ENCODE peak calls at places on chromosome 2, in ten cellular contexts. A is HCT116, T is HepG2, X is endothelial cell of umbilical vein, H is spleen, E is body of pancreas, N is GM12878, I is adrenal gland, G is IMR-90, R is ovary. U is an unnamed sample. For H3K4me1 and H3K27me3, the result is how much of the 10 kb centered on the place peaks cover.

GRCh38 chr2:68709421-68709911 is 25.1 kb upstream of the ARHGAP25 start:
- DNase-seq in I (no peak), G (peak), R (no peak), X (peak), E (no peak), T (peak), A (peak), H (no peak), N (no peak), U (no peak)

GRCh38 chr2:28681216-28681981 is 70.2 kb upstream of the PPP1CB start:
- DNase-seq in X (peak), I (no peak), R (no peak), E (peak), G (peak), T (no peak), H (no peak), N (peak), A (no peak), U (peak)

GRCh38 chr2:138846216-138846821 is 66.1 kb upstream of the NXPH2 start:
- DNase-seq in N (no peak), X (peak), G (peak), R (no peak), E (no peak), I (no peak), A (peak), H (no peak), T (peak), U (no peak)

GRCh38 chr2:239588451-239589269 is 187.8 kb upstream of the HDAC4 start:
- DNase-seq in T (no peak), E (no peak), N (no peak), I (no peak), A (no peak), H (peak), G (no peak), X (no peak), R (peak), U (no peak)

GRCh38 chr2:86512034-86512433 is 51.2 kb downstream of the CHMP3 start:
- DNase-seq in I (no peak), X (no peak), A (no peak), H (no peak), T (no peak), N (no peak), E (no peak), G (no peak), R (no peak), U (no peak)

GRCh38 chr2:8544168-8544785 is 137.6 kb upstream of the ID2 start:
- DNase-seq in R (no peak), N (no peak), X (no peak), H (no peak), T (no peak), A (no peak), E (no peak), G (no peak), I (no peak), U (no peak)

GRCh38 chr2:84927275-84927627 is 21.8 kb downstream of the TMSB10 start:
- DNase-seq in N (no peak), T (no peak), G (no peak), X (no peak), A (no peak), H (no peak), I (no peak), E (no peak), R (no peak), U (no peak)

GRCh38 chr2:96452054-96452453 is 53.1 kb downstream of the NEURL3 start:
- DNase-seq in G (no peak), X (no peak), H (no peak), N (no peak), I (no peak), R (no peak), A (no peak), E (no peak), T (no peak), U (no peak)

GRCh38 chr2:205903549-205904129 is 182.3 kb downstream of the INO80D start:
- DNase-seq in G (no peak), T (peak), N (no peak), I (peak), A (peak), H (no peak), R (no peak), E (peak), X (peak), U (no peak)

GRCh38 chr2:240593703-240594451 is 7.3 kb downstream of the CAPN10 start:
- DNase-seq in X (no peak), I (peak), E (no peak), G (no peak), N (no peak), H (peak), A (no peak), R (peak), T (no peak), U (peak)

GRCh38 chr2:183532514-183532913 is 408.3 kb downstream of the NUP35 start:
- DNase-seq in H (no peak), A (no peak), X (no peak), I (no peak), G (no peak), N (no peak), R (no peak), T (no peak), E (no peak), U (no peak)

GRCh38 chr2:234286118-234286598 is 210.7 kb downstream of the ARL4C start:
- DNase-seq in E (no peak), G (peak), T (no peak), A (no peak), H (no peak), X (peak), I (peak), R (no peak), N (no peak), U (no peak)

GRCh38 chr2:107255744-107256143 is 369.8 kb upstream of the ST6GAL2 start:
- DNase-seq in X (no peak), G (no peak), T (no peak), R (no peak), A (no peak), E (no peak), H (no peak), N (no peak), I (no peak), U (no peak)

GRCh38 chr2:28956890-28957289 is 24.2 kb upstream of the TOGARAM2 start:
- DNase-seq in G (no peak), I (no peak), N (no peak), H (no peak), X (no peak), A (peak), R (no peak), E (no peak), T (no peak), U (no peak)

GRCh38 chr2:238473014-238473413 is 46.3 kb downstream of the ASB1 start:
- DNase-seq in N (no peak), H (no peak), G (no peak), E (no peak), X (no peak), T (no peak), A (no peak), I (no peak), R (no peak), U (no peak)

GRCh38 chr2:193332938-193333337 is 1138.2 kb upstream of the TMEFF2 start:
- DNase-seq in H (no peak), R (no peak), N (no peak), I (no peak), E (no peak), X (no peak), A (no peak), T (no peak), G (no peak), U (no peak)

GRCh38 chr2:75476778-75477177 is 84.0 kb downstream of the EVA1A start:
- DNase-seq in X (no peak), R (no peak), G (peak), N (no peak), A (no peak), I (no peak), T (no peak), E (no peak), H (no peak), U (no peak)

GRCh38 chr2:71612581-71613520 is 159.5 kb downstream of the DYSF start:
- DNase-seq in E (peak), X (no peak), T (no peak), G (no peak), R (no peak), I (peak), A (no peak), H (no peak), N (no peak), U (peak)

GRCh38 chr2:237711458-237712150 is 84.2 kb downstream of the LRRFIP1 start:
- DNase-seq in A (no peak), X (no peak), H (no peak), R (no peak), N (no peak), G (no peak), I (no peak), E (no peak), T (no peak), U (peak)

GRCh38 chr2:37287966-37288365 is 36.7 kb downstream of the PRKD3 start:
- DNase-seq in R (no peak), A (no peak), N (peak), T (peak), G (no peak), I (no peak), H (no peak), X (no peak), E (no peak), U (no peak)

GRCh38 chr2:46747297-46747818 is 168.2 kb downstream of the MCFD2 start:
- DNase-seq in G (peak), E (no peak), I (no peak), N (peak), A (no peak), H (no peak), X (peak), R (no peak), T (peak), U (no peak)

GRCh38 chr2:46751897-46752296 is 163.7 kb downstream of the MCFD2 start:
- DNase-seq in A (no peak), N (no peak), I (no peak), T (no peak), R (no peak), H (no peak), G (no peak), E (no peak), X (no peak), U (no peak)

GRCh38 chr2:46748121-46748520 is 167.5 kb downstream of the MCFD2 start:
- DNase-seq in H (no peak), I (no peak), T (no peak), X (no peak), R (no peak), G (peak), N (no peak), E (no peak), A (no peak), U (no peak)

GRCh38 chr2:46749042-46749461 is 166.6 kb downstream of the MCFD2 start:
- DNase-seq in N (no peak), X (peak), I (no peak), A (no peak), H (no peak), E (peak), T (peak), G (peak), R (no peak), U (no peak)
- H3K4me1 ChIP-seq in N (under half), X (under half), I (half or more), A (under half), H (under half), E (under half), T (half or more), G (under half), R (under half), U (under half)

GRCh38 chr2:236174608-236175001 is 6.4 kb upstream of the GBX2 start:
- DNase-seq in H (no peak), R (no peak), T (no peak), I (no peak), A (no peak), X (no peak), E (no peak), N (no peak), G (no peak), U (no peak)
- H3K27me3 ChIP-seq in H (under half), R (under half), T (half or more), I (half or more), A (under half), X (under half), E (half or more), N (under half), G (half or more), U (under half)

GRCh38 chr2:207161724-207162123 is 4.0 kb downstream of the KLF7 start:
- DNase-seq in X (peak), G (peak), N (no peak), H (no peak), E (no peak), R (no peak), T (no peak), A (no peak), I (no peak), U (no peak)

GRCh38 chr2:207163815-207164747 is 1.7 kb downstream of the KLF7 start:
- DNase-seq in X (peak), G (peak), N (no peak), A (no peak), R (peak), H (peak), I (peak), E (peak), T (peak), U (peak)

GRCh38 chr2:207161247-207161646 is 4.5 kb downstream of the KLF7 start:
- DNase-seq in E (no peak), A (no peak), H (no peak), X (no peak), G (no peak), N (no peak), I (no peak), R (no peak), T (no peak), U (no peak)

GRCh38 chr2:207162319-207162718 is 3.4 kb downstream of the KLF7 start:
- DNase-seq in E (no peak), N (no peak), R (no peak), T (no peak), G (no peak), H (no peak), A (no peak), X (peak), I (no peak), U (no peak)

DNA sequence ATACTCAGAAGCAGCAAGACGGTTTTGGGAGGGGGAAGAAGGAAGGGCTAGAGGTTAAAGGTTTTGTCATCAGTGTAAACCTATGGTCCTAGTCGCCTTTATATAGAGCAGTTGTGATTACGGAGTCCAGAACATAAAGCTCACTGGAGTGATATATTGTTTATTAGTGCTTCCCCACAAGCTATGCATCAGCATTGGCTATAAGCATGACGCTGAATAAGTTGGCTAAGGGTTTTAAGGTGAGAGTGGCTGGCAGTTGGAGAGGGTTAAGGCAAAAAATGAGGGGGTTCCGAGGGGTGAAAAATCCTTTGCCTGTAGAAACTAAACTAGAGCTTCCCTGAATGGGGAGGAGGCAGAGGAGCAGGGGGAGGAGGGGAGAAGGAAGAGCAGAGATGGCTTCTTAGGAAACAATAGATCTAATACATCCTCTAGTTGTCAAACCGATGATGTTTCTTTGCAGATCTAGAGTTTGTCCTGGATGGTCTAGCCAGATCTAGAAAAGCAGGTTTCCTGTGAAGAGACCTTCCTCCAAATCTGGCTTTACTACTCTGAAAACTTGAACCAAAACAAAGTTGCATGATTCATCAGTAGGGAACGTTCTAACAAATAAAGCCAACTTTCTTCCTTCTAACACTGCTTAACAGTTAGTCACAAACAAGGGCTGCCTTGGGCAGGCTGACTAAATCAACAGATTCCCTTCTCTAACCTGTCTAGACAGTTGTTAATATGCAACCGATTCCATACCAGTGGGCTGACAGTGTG is 2.5 kb downstream of the KLF7 start:
- DNase-seq in I (peak), T (peak), X (peak), N (no peak), G (peak), R (no peak), A (peak), E (peak), H (no peak), U (peak)
- TF ChIP-seq POLR2A in I (no peak), T (no peak), X (peak), N (no peak), G (peak), R (no peak), A (no peak), E (no peak), H (peak), U (no peak)

GRCh38 chr2:102061962-102062795 is 70.4 kb downstream of the IL1R2 start:
- DNase-seq in R (no peak), A (no peak), X (peak), E (peak), H (no peak), I (peak), T (no peak), G (peak), N (no peak), U (no peak)

GRCh38 chr2:102061286-102061699 is 69.5 kb downstream of the IL1R2 start:
- DNase-seq in E (no peak), T (no peak), I (no peak), A (no peak), N (no peak), R (no peak), H (no peak), X (no peak), G (no peak), U (no peak)

GRCh38 chr2:102063360-102063947 is 71.7 kb downstream of the IL1R2 start:
- DNase-seq in R (peak), T (no peak), G (peak), N (no peak), H (no peak), E (peak), A (no peak), I (peak), X (peak), U (no peak)

GRCh38 chr2:102063948-102064678 is 72.4 kb downstream of the IL1R2 start:
- DNase-seq in T (peak), I (peak), G (peak), X (peak), E (peak), A (peak), R (peak), N (no peak), H (peak), U (peak)

GRCh38 chr2:102062802-102063201 is 71.0 kb downstream of the IL1R2 start:
- DNase-seq in R (no peak), I (no peak), G (no peak), E (no peak), A (no peak), H (no peak), T (no peak), X (no peak), N (no peak), U (no peak)
- H3K4me1 ChIP-seq in R (under half), I (half or more), G (under half), E (under half), A (under half), H (under half), T (half or more), X (under half), N (under half), U (under half)

GRCh38 chr2:100214265-100214961 is 72.0 kb upstream of the AFF3 start:
- DNase-seq in T (peak), H (no peak), R (peak), N (no peak), E (no peak), G (no peak), A (no peak), X (no peak), I (no peak), U (no peak)

GRCh38 chr2:100215375-100215774 is 73.0 kb upstream of the AFF3 start:
- DNase-seq in R (no peak), X (no peak), H (no peak), E (no peak), I (no peak), T (no peak), N (no peak), A (no peak), G (no peak), U (no peak)

GRCh38 chr2:100211517-100211916 is 69.1 kb upstream of the AFF3 start:
- DNase-seq in H (no peak), X (no peak), T (no peak), A (no peak), I (no peak), G (no peak), E (no peak), R (no peak), N (no peak), U (no peak)

GRCh38 chr2:100213595-100213994 is 71.2 kb upstream of the AFF3 start:
- DNase-seq in T (no peak), G (no peak), H (no peak), E (peak), A (no peak), N (no peak), X (no peak), I (no peak), R (no peak), U (peak)

DNA sequence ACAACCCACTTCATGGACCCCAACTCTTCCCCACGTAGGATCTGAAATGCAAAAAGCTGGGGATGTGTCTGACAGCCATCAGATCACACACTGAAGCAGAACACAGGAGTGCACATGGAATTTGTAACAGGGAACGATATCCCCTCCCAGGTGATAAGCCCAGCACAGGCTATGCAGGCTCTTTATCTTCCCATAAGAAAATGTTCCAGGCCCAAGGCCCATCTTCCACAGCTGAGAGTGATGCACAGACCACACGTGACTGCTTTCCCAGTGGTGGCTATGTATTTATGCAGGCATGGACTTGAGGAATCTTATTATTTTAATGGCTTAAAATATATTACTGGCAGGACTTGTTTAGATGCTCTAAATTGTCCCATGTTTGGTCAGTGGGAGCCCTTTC is 70.4 kb upstream of the AFF3 start:
- DNase-seq in X (no peak), A (no peak), H (no peak), T (no peak), E (no peak), R (no peak), N (no peak), I (no peak), G (no peak), U (no peak)
- H3K27me3 ChIP-seq in X (under half), A (under half), H (under half), T (under half), E (under half), R (under half), N (under half), I (under half), G (under half), U (under half)

GRCh38 chr2:47309952-47310800 is 92.8 kb upstream of the MSH2 start:
- DNase-seq in A (no peak), G (peak), E (peak), X (no peak), H (peak), T (peak), I (no peak), N (peak), R (no peak), U (peak)

GRCh38 chr2:47309472-47309951 is 93.4 kb upstream of the MSH2 start:
- DNase-seq in A (no peak), N (no peak), H (peak), R (no peak), T (peak), X (no peak), I (no peak), G (no peak), E (no peak), U (no peak)

GRCh38 chr2:47311764-47312503 is 91.0 kb upstream of the MSH2 start:
- DNase-seq in I (no peak), E (no peak), A (no peak), T (no peak), G (no peak), R (no peak), X (no peak), N (no peak), H (peak), U (no peak)

GRCh38 chr2:47312504-47312875 is 90.5 kb upstream of the MSH2 start:
- DNase-seq in I (no peak), N (no peak), X (no peak), R (no peak), A (no peak), H (no peak), G (no peak), E (no peak), T (no peak), U (no peak)

DNA sequence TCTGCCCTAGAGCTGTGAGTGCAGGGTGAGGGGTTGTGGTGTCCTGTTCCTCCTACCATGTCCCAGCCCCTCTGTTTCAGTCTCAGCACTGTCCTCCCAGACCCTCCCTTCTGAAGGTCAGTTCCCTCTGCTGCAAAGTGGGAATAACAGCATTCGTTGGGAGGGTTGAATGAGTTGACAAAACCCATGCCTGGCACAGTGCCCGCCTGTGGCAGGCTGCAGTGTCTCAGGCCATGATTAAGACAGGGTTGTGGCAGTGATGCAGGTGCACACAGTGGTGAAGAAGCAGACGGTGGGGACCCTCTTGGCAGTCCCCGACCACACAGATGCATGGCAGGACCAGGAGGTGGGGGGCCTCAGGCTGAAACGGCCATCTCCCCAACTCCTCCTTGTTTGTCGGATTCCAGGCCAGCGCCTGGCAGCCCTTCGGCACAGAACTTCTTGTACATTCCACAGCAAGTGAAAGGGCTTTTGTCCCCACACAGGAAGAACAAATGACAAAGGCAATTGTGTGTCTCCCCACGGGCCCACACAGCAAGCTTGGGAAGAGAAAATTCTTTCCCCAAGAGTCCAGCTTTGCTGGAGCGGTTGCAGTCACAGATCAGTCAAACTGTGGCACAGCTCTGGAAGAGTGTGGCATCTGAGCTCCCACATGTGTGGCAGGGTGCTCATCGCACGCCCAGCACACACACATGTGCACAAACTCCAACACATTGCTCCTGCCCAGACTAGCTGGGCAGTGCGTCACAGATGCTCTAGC is 92.0 kb upstream of the MSH2 start:
- DNase-seq in R (no peak), N (no peak), E (peak), H (peak), A (no peak), T (peak), X (no peak), I (peak), G (no peak), U (no peak)
- TF ChIP-seq POLR2A in R (no peak), N (peak), E (no peak), H (no peak), A (no peak), T (no peak), X (no peak), I (no peak), G (no peak), U (no peak)

GRCh38 chr2:144518744-144519596 is 949 bp downstream of the ZEB2 start:
- DNase-seq in G (no peak), H (no peak), I (no peak), R (no peak), X (peak), E (peak), N (peak), T (no peak), A (no peak), U (no peak)
- H3K4me1 ChIP-seq in G (under half), H (under half), I (under half), R (under half), X (half or more), E (under half), N (under half), T (under half), A (under half), U (under half)

U was measured in breast epithelium.